ENCODE peak calls at places on chromosomes 3 and 15, in five cellular contexts. K is fibroblast of lung, R is A549, E is foreskin fibroblast, L is cardiac muscle cell. C is an unnamed sample.

GRCh38 chr3:125042725-125043406 is 12.9 kb downstream of the HEG1 start:
- DNase-seq in K (peak), R (no peak), E (peak), L (peak), C (no peak)

GRCh38 chr3:13018039-13018431 is 55.2 kb downstream of the IQSEC1 start:
- DNase-seq in K (no peak), R (no peak), E (peak), L (no peak), C (no peak)

GRCh38 chr3:58994746-58995330 is 55.0 kb downstream of the CFAP20DC start:
- DNase-seq in K (peak), R (peak), E (peak), L (peak), C (peak)

GRCh38 chr3:185820973-185821758 is 3.7 kb downstream of the IGF2BP2 start:
- DNase-seq in K (peak), R (peak), E (peak), L (peak), C (peak)

GRCh38 chr15:101088788-101089578 is 162.9 kb downstream of the CHSY1 start:
- DNase-seq in K (peak), R (peak), E (peak), L (peak), C (no peak)

GRCh38 chr3:11272913-11273574 is 847 bp downstream of the ATG7 start:
- DNase-seq in K (no peak), R (no peak), E (no peak), L (no peak), C (no peak)

GRCh38 chr15:80856400-80856799 is 77.2 kb downstream of the CEMIP start:
- DNase-seq in K (no peak), R (no peak), E (no peak), L (no peak), C (no peak)

GRCh38 chr3:150180349-150180748 is 209.7 kb upstream of the PFN2 start:
- DNase-seq in K (peak), R (peak), E (peak), L (peak), C (peak)

GRCh38 chr3:157104928-157105652 is 54.9 kb downstream of the CCNL1 start:
- DNase-seq in K (no peak), R (no peak), E (no peak), L (no peak), C (no peak)

GRCh38 chr3:166478356-166478755 is 641.1 kb upstream of the BCHE start:
- DNase-seq in K (no peak), R (no peak), E (no peak), L (no peak), C (peak)

GRCh38 chr15:59189224-59189623 is 17.4 kb upstream of the LDHAL6B start:
- DNase-seq in K (no peak), R (no peak), E (no peak), L (no peak), C (no peak)

GRCh38 chr3:15288331-15288726 is 44.1 kb downstream of the SH3BP5 start:
- DNase-seq in K (no peak), R (no peak), E (no peak), L (no peak), C (no peak)

GRCh38 chr3:11510001-11510760 is 133.5 kb downstream of the VGLL4 start:
- DNase-seq in K (no peak), R (no peak), E (no peak), L (peak), C (no peak)

GRCh38 chr15:23912191-23912590 is 225.1 kb upstream of the NDN start:
- DNase-seq in K (no peak), R (no peak), E (no peak), L (no peak), C (no peak)

GRCh38 chr3:29337565-29337964 is 56.7 kb downstream of the RBMS3 start:
- DNase-seq in K (no peak), R (no peak), E (no peak), L (no peak), C (no peak)

GRCh38 chr3:42387802-42388651 is 22.4 kb downstream of the LYZL4 start:
- DNase-seq in K (no peak), R (no peak), E (no peak), L (no peak), C (no peak)

GRCh38 chr3:39569095-39569494 is 101.6 kb downstream of the MOBP start:
- DNase-seq in K (no peak), R (no peak), E (no peak), L (no peak), C (no peak)

GRCh38 chr3:195044411-195044810 is 226.5 kb downstream of the XXYLT1 start:
- DNase-seq in K (no peak), R (no peak), E (no peak), L (no peak), C (no peak)

GRCh38 chr3:139491027-139491700 is 14.8 kb upstream of the RBP2 start:
- DNase-seq in K (no peak), R (peak), E (no peak), L (no peak), C (no peak)

GRCh38 chr15:57892181-57892580 is 173.3 kb downstream of the ALDH1A2 start:
- DNase-seq in K (peak), R (no peak), E (peak), L (peak), C (peak)

GRCh38 chr15:66808181-66808824 is 106.3 kb downstream of the SMAD6 start:
- DNase-seq in K (no peak), R (no peak), E (no peak), L (no peak), C (no peak)

GRCh38 chr3:119731545-119732343 is 28.9 kb downstream of the CFAP91 start:
- DNase-seq in K (peak), R (no peak), E (peak), L (no peak), C (peak)

GRCh38 chr15:68383161-68384074 is 48.5 kb downstream of the ITGA11 start:
- DNase-seq in K (peak), R (peak), E (peak), L (peak), C (no peak)

GRCh38 chr3:125357032-125357658 is 18.0 kb downstream of the ZNF148 start:
- DNase-seq in K (peak), R (peak), E (peak), L (peak), C (no peak)

DNA sequence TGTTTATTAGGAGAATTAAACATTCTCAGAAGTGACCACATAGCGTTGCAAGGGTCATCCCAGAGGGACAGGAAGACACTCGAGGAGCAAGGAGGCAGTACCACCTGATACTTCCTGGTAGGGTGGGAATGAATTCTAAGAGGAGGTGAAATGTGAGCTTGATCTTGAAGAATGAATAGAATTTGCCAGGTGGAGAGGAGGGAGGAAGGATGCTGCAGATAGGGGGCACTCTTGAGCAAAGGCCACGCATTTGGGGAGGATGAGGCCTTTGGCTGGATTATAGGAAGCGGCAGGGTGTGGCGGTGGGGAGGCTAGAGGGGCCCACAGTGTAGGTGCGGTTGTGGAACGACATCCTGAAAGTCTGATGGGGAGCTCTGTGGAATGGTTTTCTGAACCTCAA is 33.5 kb downstream of the CHCHD6 start:
- DNase-seq in K (no peak), R (no peak), E (no peak), L (no peak), C (no peak)
- TF ChIP-seq CTCF in K (peak), R (no peak), E (no peak), L (peak), C (peak)

DNA sequence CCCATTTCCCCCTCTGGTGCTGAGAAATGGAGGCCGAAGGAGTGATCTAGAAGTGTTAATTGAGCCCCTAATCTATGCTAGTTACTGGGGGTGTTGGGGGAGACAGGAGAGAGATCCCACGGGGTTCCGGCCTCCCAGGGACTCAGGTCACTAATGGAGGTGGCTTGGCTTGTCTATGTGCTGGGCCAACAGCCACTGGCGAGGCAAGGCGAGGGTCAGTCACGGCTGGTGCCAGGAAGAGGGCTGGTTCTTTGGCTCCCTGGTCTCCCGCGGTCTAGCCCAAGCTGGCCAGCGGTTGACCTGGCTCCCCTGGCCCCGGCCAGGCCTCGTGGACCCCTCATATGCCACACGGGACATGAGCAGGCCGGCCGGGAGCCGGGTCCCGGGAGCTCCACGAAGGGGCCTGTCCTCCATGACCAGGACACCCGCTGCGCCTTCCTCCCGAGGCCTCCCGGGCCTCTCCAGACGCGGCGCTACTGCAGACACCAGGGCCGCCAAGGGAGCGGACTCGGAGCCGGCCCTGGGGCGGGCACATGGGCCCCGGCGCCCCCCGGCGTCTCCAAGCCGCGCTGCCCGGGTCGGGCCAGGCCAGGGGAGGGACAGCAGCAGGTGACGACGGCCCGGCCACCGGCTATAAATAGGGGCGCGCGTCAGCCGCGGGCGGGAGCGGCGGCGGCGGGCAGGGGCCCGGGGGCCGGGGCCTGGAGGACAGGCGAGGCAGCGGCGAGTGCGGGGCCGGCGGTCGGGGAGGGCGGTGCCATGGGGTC is at the start of gene ALPK3:
- DNase-seq in K (peak), R (no peak), E (no peak), L (peak), C (no peak)
- TF ChIP-seq CTCF in K (no peak), R (no peak), E (no peak), L (no peak), C (no peak)

DNA sequence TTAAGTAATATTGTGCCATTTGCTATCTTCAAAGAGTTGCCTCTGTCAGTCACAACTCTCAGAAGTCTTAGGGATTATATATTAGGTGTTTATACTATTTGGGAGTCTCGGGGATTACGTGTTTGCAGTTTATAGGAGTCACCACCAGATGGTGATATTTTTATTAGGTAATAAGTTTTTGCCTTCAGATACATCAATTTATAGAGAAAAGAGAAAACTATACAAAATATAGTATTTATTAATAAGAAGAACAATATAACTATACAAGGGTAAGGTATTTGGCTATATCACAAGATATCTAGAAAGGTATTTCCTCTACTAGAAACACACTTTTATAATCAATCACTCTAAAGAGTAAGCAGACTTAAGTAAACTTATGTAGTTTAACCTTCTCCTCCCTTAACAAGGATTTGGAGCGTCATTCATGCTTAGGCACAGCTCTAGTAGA is 10.7 kb upstream of the DHX36 start:
- DNase-seq in K (peak), R (peak), E (peak), L (peak), C (peak)
- TF ChIP-seq CTCF in K (peak), R (peak), E (peak), L (peak), C (peak)

DNA sequence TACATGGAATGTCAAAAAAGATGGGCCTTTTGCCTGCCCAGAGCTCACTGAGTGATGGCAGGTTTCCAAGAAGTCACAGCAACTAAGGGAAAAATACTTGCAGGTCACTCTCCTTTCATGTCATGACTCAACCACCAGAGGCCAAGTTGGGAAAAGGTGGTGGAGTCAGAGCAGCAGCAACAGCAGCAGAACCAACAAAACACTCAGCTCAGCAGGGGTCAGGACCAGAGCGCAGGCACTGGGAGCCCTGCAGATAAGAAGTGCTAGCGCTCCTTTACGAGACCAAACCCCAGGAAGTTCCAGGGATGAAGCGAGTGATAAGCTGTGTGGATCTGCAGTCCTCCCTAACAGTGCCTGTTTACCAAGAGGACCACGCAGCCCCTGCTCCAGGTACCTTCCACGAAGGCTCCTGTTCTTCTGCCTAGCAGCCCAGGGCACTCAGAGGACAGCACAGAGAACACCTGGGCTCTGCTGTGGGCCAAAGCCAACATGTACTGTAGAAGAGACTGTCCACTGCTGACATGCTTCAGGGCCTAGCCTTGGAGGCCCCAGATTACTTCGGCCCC is 26.0 kb downstream of the POC1A start:
- DNase-seq in K (peak), R (peak), E (peak), L (peak), C (no peak)
- TF ChIP-seq CTCF in K (no peak), R (no peak), E (no peak), L (no peak), C (no peak)

DNA sequence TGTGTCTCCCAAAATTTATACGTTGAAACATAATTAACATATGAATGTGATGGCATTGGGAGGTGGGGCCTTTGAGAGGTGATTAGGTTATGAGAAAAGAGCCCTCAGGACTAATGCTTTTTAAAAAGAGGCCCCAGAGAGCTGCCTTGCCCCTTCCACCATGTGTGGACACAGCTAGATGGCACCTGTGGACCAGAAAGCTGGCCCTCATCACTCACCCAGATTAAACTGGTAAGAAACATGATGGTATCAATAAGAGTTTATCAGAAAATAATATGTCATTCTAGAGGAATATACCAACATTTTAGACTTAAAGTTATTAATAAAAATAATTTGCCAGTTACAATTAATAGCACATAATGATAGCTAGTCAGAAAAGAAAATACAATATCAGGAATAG is 25.2 kb upstream of the FAN1 start:
- DNase-seq in K (no peak), R (no peak), E (no peak), L (no peak), C (no peak)
- TF ChIP-seq CTCF in K (no peak), R (peak), E (no peak), L (no peak), C (no peak)

GRCh38 chr15:63156086-63156707 is 1.1 kb downstream of the RPS27L start:
- DNase-seq in K (peak), R (no peak), E (no peak), L (no peak), C (peak)
- TF ChIP-seq CTCF in K (no peak), R (no peak), E (no peak), L (no peak), C (no peak)

DNA sequence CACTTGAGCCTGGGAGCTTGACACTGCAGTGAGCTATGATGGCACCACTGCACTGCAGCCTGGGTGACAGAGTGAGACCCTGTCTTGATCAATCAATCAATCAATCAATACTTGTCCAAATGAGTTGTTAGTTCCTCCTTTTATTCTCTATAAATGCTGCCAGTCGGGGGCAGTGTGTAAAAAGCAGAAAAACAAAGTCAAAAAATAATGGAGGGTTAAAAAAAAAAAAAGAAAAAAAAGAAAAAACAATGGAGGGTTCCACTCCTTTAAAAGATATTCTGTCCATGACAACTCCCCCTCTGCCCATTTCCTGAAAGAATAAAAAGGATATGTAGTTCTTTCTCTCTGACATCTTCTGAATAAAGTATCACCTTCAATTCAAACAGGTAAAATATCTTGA is 1068.6 kb downstream of the FHIT start:
- DNase-seq in K (no peak), R (no peak), E (no peak), L (no peak), C (no peak)
- TF ChIP-seq CTCF in K (peak), R (no peak), E (no peak), L (no peak), C (no peak)

DNA sequence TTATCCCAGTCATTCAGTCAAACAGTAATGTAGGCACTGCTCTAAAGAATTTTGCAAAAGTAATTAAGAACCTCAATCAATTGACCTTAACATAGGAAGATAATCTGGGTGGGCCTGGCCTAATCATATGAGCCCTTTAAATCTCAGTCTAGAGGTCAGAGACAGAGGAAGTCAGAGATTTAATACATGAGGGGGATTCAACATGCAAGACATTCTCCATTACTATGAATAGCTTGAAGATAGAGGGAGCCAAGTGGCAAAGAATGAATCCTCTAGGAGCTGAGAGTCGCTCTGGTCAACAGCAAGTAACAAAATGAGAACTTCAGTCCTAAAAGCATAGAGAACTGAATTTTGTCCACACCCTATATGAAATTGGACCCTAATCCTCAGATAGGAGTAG is 39.0 kb upstream of the MBNL1 start:
- DNase-seq in K (no peak), R (peak), E (no peak), L (no peak), C (no peak)
- TF ChIP-seq CTCF in K (no peak), R (no peak), E (no peak), L (no peak), C (peak)

GRCh38 chr3:63364495-63364894 is 86.4 kb downstream of the SYNPR start:
- DNase-seq in K (peak), R (no peak), E (peak), L (peak), C (peak)

GRCh38 chr3:63370094-63370493 is 92.0 kb downstream of the SYNPR start:
- DNase-seq in K (no peak), R (no peak), E (no peak), L (no peak), C (no peak)

DNA sequence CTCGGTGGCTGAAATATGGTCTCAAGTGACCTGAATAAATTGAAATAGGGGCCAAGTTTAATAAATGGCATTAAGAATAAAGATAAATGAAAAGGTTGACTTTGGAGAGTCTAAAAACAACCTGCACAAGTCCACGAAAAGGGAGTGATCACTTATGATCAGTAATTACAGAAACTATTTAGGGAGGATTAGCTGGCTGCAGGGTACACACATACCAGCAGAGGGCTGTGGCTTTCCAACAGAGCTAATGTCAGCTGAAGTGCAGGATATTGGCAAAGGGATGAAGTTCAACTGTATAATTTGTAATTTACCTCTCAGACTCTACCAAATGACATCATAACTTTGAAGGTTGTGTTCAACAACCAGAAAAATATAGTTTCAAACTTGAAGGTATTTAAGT is 86.8 kb downstream of the SYNPR start:
- DNase-seq in K (no peak), R (peak), E (no peak), L (peak), C (no peak)
- TF ChIP-seq CTCF in K (peak), R (no peak), E (no peak), L (peak), C (peak)

GRCh38 chr3:85721409-85722145 is 762.8 kb downstream of the CADM2 start:
- DNase-seq in K (no peak), R (no peak), E (no peak), L (no peak), C (no peak)

GRCh38 chr3:85726241-85726640 is 767.5 kb downstream of the CADM2 start:
- DNase-seq in K (peak), R (peak), E (peak), L (no peak), C (peak)

GRCh38 chr3:85725809-85726208 is 767.0 kb downstream of the CADM2 start:
- DNase-seq in K (peak), R (no peak), E (peak), L (no peak), C (peak)
- TF ChIP-seq CTCF in K (no peak), R (no peak), E (no peak), L (no peak), C (no peak)

C was measured in foreskin keratinocyte.